ENCODE peak calls at places on chromosomes 13 and 19, in seven cellular contexts. Z is upper lobe of right lung; N is heart left ventricle; B is GM23338; T is foreskin fibroblast; Q is naive thymus-derived CD4-positive, alpha-beta T cell; X is neural crest cell. P is an unnamed sample.

GRCh38 chr13:99307247-99307646 is at the start of gene GPR183:
- DNase-seq in Z (no peak), Q (peak; percentile 84), B (no peak), T (peak; percentile 51), N (no peak), X (no peak), P (no peak)

GRCh38 chr19:44308011-44308410 is 3.2 kb upstream of the ZNF235 start:
- DNase-seq in Q (no peak), B (no peak), T (peak; percentile 29), X (no peak), N (no peak), Z (no peak), P (no peak)

GRCh38 chr13:79385694-79386093 is 20.4 kb downstream of the RBM26 start:
- DNase-seq in Z (no peak), T (no peak), X (no peak), Q (no peak), N (no peak), B (no peak), P (no peak)

GRCh38 chr19:23774156-23774971 is 15.7 kb upstream of the ZNF681 start:
- DNase-seq in Z (no peak), N (no peak), B (no peak), Q (no peak), T (peak; percentile 2), X (no peak), P (no peak)

GRCh38 chr19:6064016-6064702 is 46.1 kb downstream of the RFX2 start:
- DNase-seq in B (no peak), X (no peak), Z (peak; percentile 62), T (no peak), N (no peak), Q (no peak), P (no peak)

GRCh38 chr13:21511841-21512240 is 52.7 kb upstream of the ZDHHC20 start:
- DNase-seq in N (no peak), T (no peak), X (no peak), Q (no peak), B (no peak), Z (no peak), P (no peak)

GRCh38 chr13:67168384-67168783 is 61.8 kb downstream of the PCDH9 start:
- DNase-seq in T (no peak), Z (no peak), N (no peak), Q (no peak), X (no peak), B (no peak), P (no peak)

GRCh38 chr13:109694972-109695371 is 91.4 kb downstream of the IRS2 start:
- DNase-seq in Q (no peak), T (no peak), Z (no peak), B (no peak), X (no peak), N (no peak), P (no peak)

GRCh38 chr13:27500806-27501534 is 50.6 kb upstream of the MTIF3 start:
- DNase-seq in Z (no peak), B (no peak), Q (no peak), X (no peak), T (no peak), N (no peak), P (no peak)

GRCh38 chr13:80562423-80562822 is 221.5 kb upstream of the SPRY2 start:
- DNase-seq in N (no peak), B (no peak), Z (no peak), Q (no peak), T (no peak), X (no peak), P (no peak)

GRCh38 chr13:25300861-25301346 is 521 bp upstream of the NUP58 start:
- DNase-seq in Z (peak; percentile 66), Q (no peak), T (no peak), N (peak; percentile 40), X (no peak), B (peak; percentile 48), P (no peak)

GRCh38 chr19:3725640-3726310 is 17.6 kb downstream of the TJP3 start:
- DNase-seq in N (no peak), Z (peak; percentile 75), B (peak; percentile 86), Q (no peak), X (no peak), T (no peak), P (no peak)

GRCh38 chr19:53466726-53467125 is 807 bp upstream of the ZNF813 start:
- DNase-seq in Z (no peak), Q (no peak), X (no peak), T (peak; percentile 29), N (no peak), B (no peak), P (no peak)

GRCh38 chr13:38905081-38905480 is 85.5 kb downstream of the STOML3 start:
- DNase-seq in Z (no peak), X (no peak), T (no peak), N (no peak), Q (no peak), B (no peak), P (no peak)

P was measured in iPS DF 6.9.